ENCODE peak calls at places on chromosomes 1 and 21, in nine cellular contexts. One of them, this sample, is unnamed.
A peak's percentile ranks its signal among the peaks of the same experiment; 100 is the strongest.

GRCh38 chr1:229129306-229130027 is 141.4 kb upstream of the RAB4A start:
- DNase-seq in fibroblast of lung: no peak
- DNase-seq in sigmoid colon: no peak
- DNase-seq in psoas muscle: no peak
- DNase-seq in tibial nerve: no peak
- DNase-seq in K562: no peak
- DNase-seq in pancreas: no peak
- DNase-seq in AG04450: no peak
- DNase-seq in mesendoderm: peak; percentile 44
- DNase-seq in this sample: no peak

GRCh38 chr1:205250699-205251098 is 23.0 kb downstream of the TMCC2 start:
- DNase-seq in pancreas: no peak
- DNase-seq in AG04450: no peak
- DNase-seq in tibial nerve: no peak
- DNase-seq in sigmoid colon: no peak
- DNase-seq in mesendoderm: peak; percentile 63
- DNase-seq in K562: no peak
- DNase-seq in psoas muscle: no peak
- DNase-seq in fibroblast of lung: no peak
- DNase-seq in this sample: no peak

GRCh38 chr1:177567393-177567792 is 396.6 kb downstream of the BRINP2 start:
- DNase-seq in mesendoderm: peak; percentile 40
- DNase-seq in fibroblast of lung: peak; percentile 14
- DNase-seq in sigmoid colon: no peak
- DNase-seq in pancreas: no peak
- DNase-seq in psoas muscle: no peak
- DNase-seq in AG04450: peak; percentile 0
- DNase-seq in tibial nerve: no peak
- DNase-seq in K562: no peak
- DNase-seq in this sample: no peak

GRCh38 chr1:24364605-24364974 is 45.4 kb downstream of the GRHL3 start:
- DNase-seq in tibial nerve: no peak
- DNase-seq in AG04450: no peak
- DNase-seq in mesendoderm: no peak
- DNase-seq in K562: no peak
- DNase-seq in pancreas: no peak
- DNase-seq in psoas muscle: no peak
- DNase-seq in sigmoid colon: no peak
- DNase-seq in fibroblast of lung: peak; percentile 10
- DNase-seq in this sample: no peak

GRCh38 chr1:38198099-38198498 is 151.5 kb upstream of the POU3F1 start:
- DNase-seq in psoas muscle: no peak
- DNase-seq in AG04450: no peak
- DNase-seq in sigmoid colon: no peak
- DNase-seq in tibial nerve: no peak
- DNase-seq in fibroblast of lung: no peak
- DNase-seq in mesendoderm: no peak
- DNase-seq in pancreas: no peak
- DNase-seq in K562: no peak
- DNase-seq in this sample: no peak

GRCh38 chr21:31888936-31889371 is 16.1 kb downstream of the HUNK start:
- DNase-seq in tibial nerve: no peak
- DNase-seq in AG04450: no peak
- DNase-seq in mesendoderm: peak; percentile 93
- DNase-seq in fibroblast of lung: no peak
- DNase-seq in pancreas: no peak
- DNase-seq in sigmoid colon: no peak
- DNase-seq in K562: no peak
- DNase-seq in psoas muscle: no peak
- DNase-seq in this sample: no peak

GRCh38 chr1:72271555-72272096 is 10.7 kb downstream of the NEGR1 start:
- DNase-seq in tibial nerve: no peak
- DNase-seq in fibroblast of lung: no peak
- DNase-seq in AG04450: no peak
- DNase-seq in K562: no peak
- DNase-seq in sigmoid colon: no peak
- DNase-seq in pancreas: no peak
- DNase-seq in mesendoderm: no peak
- DNase-seq in psoas muscle: no peak
- DNase-seq in this sample: no peak

GRCh38 chr1:33654267-33654832 is 181.9 kb downstream of the ZSCAN20 start:
- DNase-seq in mesendoderm: peak; percentile 69
- DNase-seq in tibial nerve: no peak
- DNase-seq in AG04450: no peak
- DNase-seq in sigmoid colon: no peak
- DNase-seq in fibroblast of lung: no peak
- DNase-seq in pancreas: no peak
- DNase-seq in K562: no peak
- DNase-seq in psoas muscle: no peak
- DNase-seq in this sample: no peak

GRCh38 chr1:75615664-75616435 is 4.9 kb upstream of the SLC44A5 start:
- DNase-seq in psoas muscle: peak; percentile 60
- DNase-seq in sigmoid colon: peak; percentile 55
- DNase-seq in tibial nerve: no peak
- DNase-seq in AG04450: no peak
- DNase-seq in mesendoderm: peak; percentile 51
- DNase-seq in pancreas: peak; percentile 77
- DNase-seq in K562: peak; percentile 9
- DNase-seq in fibroblast of lung: peak; percentile 24
- DNase-seq in this sample: peak; percentile 47

GRCh38 chr1:162663086-162663485 is 30.8 kb downstream of the DDR2 start:
- DNase-seq in mesendoderm: no peak
- DNase-seq in psoas muscle: no peak
- DNase-seq in tibial nerve: no peak
- DNase-seq in sigmoid colon: no peak
- DNase-seq in K562: no peak
- DNase-seq in fibroblast of lung: no peak
- DNase-seq in AG04450: no peak
- DNase-seq in pancreas: no peak
- DNase-seq in this sample: no peak

GRCh38 chr1:226425431-226426031 is 17.6 kb upstream of the PARP1 start:
- DNase-seq in AG04450: no peak
- DNase-seq in psoas muscle: no peak
- DNase-seq in pancreas: no peak
- DNase-seq in tibial nerve: no peak
- DNase-seq in mesendoderm: no peak
- DNase-seq in K562: peak; percentile 33
- DNase-seq in sigmoid colon: no peak
- DNase-seq in fibroblast of lung: no peak
- DNase-seq in this sample: no peak

GRCh38 chr1:22739648-22740385 is 29.2 kb downstream of the EPHB2 start:
- DNase-seq in sigmoid colon: no peak
- DNase-seq in tibial nerve: peak; percentile 31
- DNase-seq in mesendoderm: no peak
- DNase-seq in psoas muscle: no peak
- DNase-seq in pancreas: no peak
- DNase-seq in K562: peak; percentile 59
- DNase-seq in AG04450: peak; percentile 74
- DNase-seq in fibroblast of lung: peak; percentile 90
- DNase-seq in this sample: no peak

GRCh38 chr1:117161887-117162286 is 40.3 kb upstream of the TRIM45 start:
- DNase-seq in fibroblast of lung: no peak
- DNase-seq in psoas muscle: no peak
- DNase-seq in tibial nerve: no peak
- DNase-seq in sigmoid colon: no peak
- DNase-seq in AG04450: no peak
- DNase-seq in pancreas: no peak
- DNase-seq in mesendoderm: no peak
- DNase-seq in K562: no peak
- DNase-seq in this sample: no peak

GRCh38 chr1:24870551-24871195 is 59.4 kb downstream of the RUNX3 start:
- DNase-seq in K562: no peak
- DNase-seq in sigmoid colon: no peak
- DNase-seq in psoas muscle: no peak
- DNase-seq in AG04450: no peak
- DNase-seq in tibial nerve: no peak
- DNase-seq in fibroblast of lung: no peak
- DNase-seq in pancreas: no peak
- DNase-seq in mesendoderm: no peak
- DNase-seq in this sample: no peak

GRCh38 chr1:165644064-165644735 is 13.2 kb downstream of the MGST3 start:
- DNase-seq in AG04450: no peak
- DNase-seq in K562: no peak
- DNase-seq in psoas muscle: no peak
- DNase-seq in sigmoid colon: no peak
- DNase-seq in tibial nerve: no peak
- DNase-seq in fibroblast of lung: no peak
- DNase-seq in mesendoderm: no peak
- DNase-seq in pancreas: no peak
- DNase-seq in this sample: no peak

DNA sequence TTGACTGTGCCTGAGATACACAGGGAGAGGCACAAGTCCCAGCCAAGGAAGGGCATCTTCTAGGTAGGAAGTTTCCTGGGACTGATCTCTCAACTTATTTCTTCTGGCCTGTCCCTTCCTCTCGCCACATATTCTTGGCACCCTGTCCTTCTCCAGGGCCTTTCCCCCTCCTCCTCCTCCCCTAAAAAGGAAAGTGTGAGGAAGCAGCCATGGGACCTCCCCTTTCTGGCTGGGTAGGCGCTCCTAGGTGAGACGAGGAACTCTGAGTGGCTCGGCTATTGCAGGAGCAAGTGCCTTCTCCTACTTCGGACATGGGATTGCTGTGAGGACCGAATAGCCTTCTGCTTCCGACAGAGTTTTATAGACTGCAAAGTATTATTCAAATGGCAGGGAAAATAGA is 15.5 kb upstream of the MTARC2 start:
- DNase-seq in fibroblast of lung: no peak
- DNase-seq in mesendoderm: peak; percentile 10
- DNase-seq in sigmoid colon: no peak
- DNase-seq in K562: no peak
- DNase-seq in tibial nerve: no peak
- DNase-seq in pancreas: no peak
- DNase-seq in AG04450: no peak
- DNase-seq in psoas muscle: no peak
- DNase-seq in this sample: no peak
- H3K27ac ChIP-seq in fibroblast of lung: no peak overlapping the region
- H3K27ac ChIP-seq in mesendoderm: no peak overlapping the region
- H3K27ac ChIP-seq in sigmoid colon: peak overlapping the region; percentile 44
- H3K27ac ChIP-seq in K562: no peak overlapping the region
- H3K27ac ChIP-seq in tibial nerve: peak overlapping the region; percentile 81
- H3K27ac ChIP-seq in pancreas: no peak overlapping the region
- H3K27ac ChIP-seq in AG04450: no peak overlapping the region
- H3K27ac ChIP-seq in psoas muscle: peak overlapping the region; percentile 3
- H3K27ac ChIP-seq in this sample: peak overlapping the region; percentile 81

DNA sequence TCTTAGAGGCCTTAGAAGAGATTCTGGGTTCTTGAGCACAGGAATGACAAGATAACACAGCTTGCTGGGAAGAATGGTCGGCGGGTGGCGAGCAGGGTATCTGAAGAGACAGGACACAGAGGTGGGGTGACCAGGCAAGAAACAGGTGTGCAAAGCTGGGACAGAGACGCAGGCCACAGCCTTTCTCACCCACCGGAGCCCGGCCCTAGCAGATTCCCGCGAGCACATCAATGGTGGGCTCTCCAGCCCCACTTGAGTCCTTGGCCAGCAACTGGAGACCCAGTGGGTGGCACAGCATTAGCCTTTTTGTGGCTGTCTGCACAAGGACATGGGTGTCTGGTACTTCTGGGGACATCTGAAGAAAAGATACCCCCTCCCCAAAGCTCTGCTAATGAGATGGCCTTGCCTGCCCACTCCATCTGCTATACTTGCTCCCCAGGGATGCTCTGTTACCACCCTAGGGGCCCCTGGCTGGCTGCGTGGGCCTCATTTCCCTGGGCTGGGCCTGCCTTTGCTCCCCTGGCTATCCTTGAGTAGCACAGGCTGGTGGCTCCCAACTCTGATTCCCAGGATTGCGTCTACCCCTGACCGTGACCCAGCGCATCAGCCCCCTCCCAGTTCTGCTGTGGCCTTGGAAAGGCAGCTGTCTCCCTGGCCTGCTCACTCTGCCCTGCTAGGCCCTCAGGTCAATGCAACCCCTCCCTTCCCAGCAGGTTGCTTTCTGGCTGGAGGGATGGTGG is 127.2 kb upstream of the ADAR start:
- DNase-seq in tibial nerve: no peak
- DNase-seq in psoas muscle: no peak
- DNase-seq in mesendoderm: no peak
- DNase-seq in pancreas: no peak
- DNase-seq in sigmoid colon: no peak
- DNase-seq in AG04450: no peak
- DNase-seq in K562: no peak
- DNase-seq in fibroblast of lung: no peak
- DNase-seq in this sample: no peak
- H3K27me3 ChIP-seq in tibial nerve: peaks cover 22% of the 10 kb centered on the region
- H3K27me3 ChIP-seq in psoas muscle: no peaks in the 10 kb centered on the region
- H3K27me3 ChIP-seq in mesendoderm: no peaks in the 10 kb centered on the region
- H3K27me3 ChIP-seq in pancreas: no peaks in the 10 kb centered on the region
- H3K27me3 ChIP-seq in sigmoid colon: no peaks in the 10 kb centered on the region
- H3K27me3 ChIP-seq in AG04450: peaks cover 14% of the 10 kb centered on the region
- H3K27me3 ChIP-seq in K562: peaks cover 61% of the 10 kb centered on the region
- H3K27me3 ChIP-seq in fibroblast of lung: no peaks in the 10 kb centered on the region
- H3K27me3 ChIP-seq in this sample: no peaks in the 10 kb centered on the region

GRCh38 chr1:236627717-236628116 is 23.4 kb upstream of the HEATR1 start:
- DNase-seq in mesendoderm: no peak
- DNase-seq in AG04450: no peak
- DNase-seq in psoas muscle: peak; percentile 87
- DNase-seq in pancreas: no peak
- DNase-seq in K562: no peak
- DNase-seq in tibial nerve: no peak
- DNase-seq in sigmoid colon: no peak
- DNase-seq in fibroblast of lung: no peak
- DNase-seq in this sample: no peak
- H3K27ac ChIP-seq in mesendoderm: no peak overlapping the region
- H3K27ac ChIP-seq in AG04450: no peak overlapping the region
- H3K27ac ChIP-seq in psoas muscle: peak overlapping the region; percentile 66
- H3K27ac ChIP-seq in pancreas: no peak overlapping the region
- H3K27ac ChIP-seq in K562: no peak overlapping the region
- H3K27ac ChIP-seq in tibial nerve: no peak overlapping the region
- H3K27ac ChIP-seq in sigmoid colon: no peak overlapping the region
- H3K27ac ChIP-seq in fibroblast of lung: no peak overlapping the region
- H3K27ac ChIP-seq in this sample: no peak overlapping the region

DNA sequence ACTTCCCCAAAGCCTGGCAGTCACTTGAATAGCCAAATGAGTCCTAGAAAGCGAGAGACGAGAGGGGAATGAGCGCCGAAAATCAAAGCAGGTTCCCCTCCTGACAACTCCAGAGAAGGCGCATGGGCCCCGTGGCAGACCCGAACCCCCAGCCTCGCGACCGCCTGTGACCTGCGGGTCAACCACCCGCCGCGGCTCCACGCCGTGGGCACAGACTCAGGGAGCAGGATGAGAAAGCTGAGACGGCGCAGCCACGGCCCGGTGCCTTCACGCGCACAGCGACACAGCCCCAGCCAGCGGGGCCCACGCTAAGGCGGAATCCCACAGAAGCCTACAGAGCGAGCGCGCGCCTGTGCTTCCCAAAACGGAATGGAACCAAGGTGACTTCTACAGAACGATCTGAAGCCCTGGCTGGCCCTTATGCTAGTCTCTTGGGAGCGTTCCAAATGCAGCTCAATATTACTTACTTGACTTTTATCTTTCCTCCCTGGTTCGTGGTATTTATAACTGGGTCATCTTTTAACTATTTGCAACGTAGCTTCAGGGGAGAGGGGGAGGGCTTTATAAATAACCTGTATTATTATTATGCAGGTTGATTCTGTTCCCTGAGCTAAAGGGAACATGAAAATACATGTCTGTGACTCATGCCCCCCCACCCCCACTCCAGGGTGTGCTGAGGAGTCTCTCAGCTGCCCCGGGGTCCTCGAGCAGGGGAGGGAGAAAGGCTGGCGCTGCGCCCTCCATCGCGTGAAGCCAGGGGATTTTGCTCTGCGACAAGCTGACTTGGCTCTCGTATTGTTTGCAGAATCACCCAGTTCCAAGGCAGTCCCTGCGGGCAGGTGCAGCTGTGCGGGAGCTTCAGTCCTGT is 1.7 kb downstream of the TSPEAR start:
- DNase-seq in K562: no peak
- DNase-seq in pancreas: no peak
- DNase-seq in sigmoid colon: no peak
- DNase-seq in tibial nerve: peak; percentile 11
- DNase-seq in psoas muscle: peak; percentile 38
- DNase-seq in mesendoderm: no peak
- DNase-seq in fibroblast of lung: no peak
- DNase-seq in AG04450: no peak
- DNase-seq in this sample: no peak
- H3K27me3 ChIP-seq in K562: peaks cover 68% of the 10 kb centered on the region
- H3K27me3 ChIP-seq in pancreas: peaks cover 41% of the 10 kb centered on the region
- H3K27me3 ChIP-seq in sigmoid colon: peaks cover 89% of the 10 kb centered on the region
- H3K27me3 ChIP-seq in tibial nerve: peaks cover 97% of the 10 kb centered on the region
- H3K27me3 ChIP-seq in psoas muscle: peaks cover 52% of the 10 kb centered on the region
- H3K27me3 ChIP-seq in mesendoderm: no peaks in the 10 kb centered on the region
- H3K27me3 ChIP-seq in fibroblast of lung: peaks cover 62% of the 10 kb centered on the region
- H3K27me3 ChIP-seq in AG04450: peaks cover 81% of the 10 kb centered on the region
- H3K27me3 ChIP-seq in this sample: peaks cover 90% of the 10 kb centered on the region